ENCODE peak calls at places on chromosomes 4 and X, in six cellular contexts. Z, F, R, L, V and J are unnamed samples.

GRCh38 chrX:11687157-11687556 is 21.4 kb upstream of the ARHGAP6 start:
- DNase-seq in Z (no peak), F (no peak), R (no peak), L (no peak), V (no peak), J (no peak)

GRCh38 chr4:145840162-145840768 is 98.4 kb downstream of the ZNF827 start:
- DNase-seq in Z (peak; percentile 53), F (peak; percentile 7), R (no peak), L (no peak), V (peak; percentile 53), J (no peak)

GRCh38 chrX:40172169-40172979 is 74.6 kb upstream of the BCOR start:
- DNase-seq in Z (peak; percentile 65), F (peak; percentile 68), R (no peak), L (no peak), V (no peak), J (no peak)

GRCh38 chrX:69120476-69120875 is 44.8 kb downstream of the PJA1 start:
- DNase-seq in Z (no peak), F (no peak), R (no peak), L (no peak), V (no peak), J (no peak)

GRCh38 chrX:70481871-70482270 is 37.2 kb downstream of the DLG3 start:
- DNase-seq in Z (no peak), F (no peak), R (no peak), L (no peak), V (no peak), J (no peak)

GRCh38 chrX:13863326-13863725 is 46.4 kb upstream of the GPM6B start:
- DNase-seq in Z (peak; percentile 32), F (no peak), R (no peak), L (no peak), V (no peak), J (no peak)

GRCh38 chr4:155604718-155605601 is 61.7 kb upstream of the GUCY1A1 start:
- DNase-seq in Z (peak; percentile 96), F (no peak), R (no peak), L (peak; percentile 25), V (no peak), J (no peak)

GRCh38 chr4:97984545-97985131 is 158.6 kb downstream of the STPG2 start:
- DNase-seq in Z (no peak), F (no peak), R (no peak), L (no peak), V (peak; percentile 13), J (no peak)

GRCh38 chrX:85815203-85815751 is 232.1 kb downstream of the CHM start:
- DNase-seq in Z (no peak), F (no peak), R (no peak), L (no peak), V (no peak), J (no peak)

GRCh38 chr4:145035494-145036136 is 62.4 kb downstream of the ANAPC10 start:
- DNase-seq in Z (no peak), F (no peak), R (no peak), L (no peak), V (no peak), J (no peak)

GRCh38 chr4:1058198-1058996 is 47.0 kb downstream of the FGFRL1 start:
- DNase-seq in Z (no peak), F (peak; percentile 62), R (no peak), L (no peak), V (no peak), J (no peak)

GRCh38 chr4:25816591-25817058 is 46.2 kb downstream of the SEL1L3 start:
- DNase-seq in Z (no peak), F (no peak), R (no peak), L (no peak), V (no peak), J (no peak)

GRCh38 chr4:87961993-87962791 is 13.3 kb upstream of the SPP1 start:
- DNase-seq in Z (peak; percentile 75), F (no peak), R (no peak), L (no peak), V (peak; percentile 49), J (no peak)

GRCh38 chr4:42280327-42281095 is 116.8 kb upstream of the SHISA3 start:
- DNase-seq in Z (no peak), F (peak; percentile 22), R (no peak), L (no peak), V (peak; percentile 23), J (peak; percentile 9)

GRCh38 chrX:45722471-45722870 is 521.8 kb upstream of the DIPK2B start:
- DNase-seq in Z (peak; percentile 65), F (no peak), R (no peak), L (no peak), V (no peak), J (no peak)

GRCh38 chr4:182808673-182809416 is 108.3 kb downstream of the DCTD start:
- DNase-seq in Z (peak; percentile 23), F (no peak), R (no peak), L (no peak), V (no peak), J (no peak)

GRCh38 chr4:158728256-158728655 is 5.1 kb upstream of the PPID start:
- DNase-seq in Z (no peak), F (no peak), R (no peak), L (no peak), V (no peak), J (no peak)

GRCh38 chr4:110751991-110752390 is 129.1 kb upstream of the PITX2 start:
- DNase-seq in Z (no peak), F (no peak), R (no peak), L (no peak), V (no peak), J (no peak)

GRCh38 chrX:54178100-54178940 is 4.7 kb downstream of the FAM120C start:
- DNase-seq in Z (peak; percentile 80), F (no peak), R (peak; percentile 53), L (no peak), V (peak; percentile 24), J (no peak)

GRCh38 chr4:338759-339097 is 1.1 kb downstream of the ZNF141 start:
- DNase-seq in Z (no peak), F (no peak), R (no peak), L (no peak), V (no peak), J (peak; percentile 2)

GRCh38 chrX:135931644-135932487 is 38.4 kb downstream of the SAGE1 start:
- DNase-seq in Z (peak; percentile 20), F (peak; percentile 53), R (no peak), L (no peak), V (peak; percentile 42), J (peak; percentile 52)

GRCh38 chr4:113504422-113504821 is 257.1 kb downstream of the CAMK2D start:
- DNase-seq in Z (no peak), F (no peak), R (no peak), L (no peak), V (no peak), J (no peak)

GRCh38 chr4:113502476-113502875 is 259.1 kb downstream of the CAMK2D start:
- DNase-seq in Z (peak; percentile 13), F (no peak), R (no peak), L (no peak), V (no peak), J (no peak)

GRCh38 chr4:113503691-113504090 is 257.8 kb downstream of the CAMK2D start:
- DNase-seq in Z (no peak), F (no peak), R (no peak), L (no peak), V (no peak), J (no peak)

GRCh38 chr4:113502883-113503282 is 258.7 kb downstream of the CAMK2D start:
- DNase-seq in Z (no peak), F (no peak), R (no peak), L (no peak), V (no peak), J (no peak)

DNA sequence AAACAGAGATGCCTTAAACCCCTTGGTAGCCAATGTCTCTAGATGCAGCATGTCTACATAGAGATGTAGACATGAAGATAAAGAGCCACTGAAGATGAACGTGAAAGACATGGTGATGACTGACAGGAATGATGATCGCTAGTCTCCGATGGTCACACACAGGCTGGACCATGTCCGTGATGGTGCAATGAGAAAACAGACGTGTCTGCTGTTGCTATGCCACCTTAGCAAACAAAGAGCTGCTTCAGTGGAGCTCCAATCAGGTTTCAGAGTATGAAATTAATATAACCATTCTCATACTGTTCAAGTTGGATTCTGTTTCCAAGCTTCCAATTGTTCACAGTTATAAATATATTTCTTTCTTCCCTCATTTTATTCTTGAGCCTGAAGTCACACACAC is 256.5 kb downstream of the CAMK2D start:
- DNase-seq in Z (no peak), F (no peak), R (no peak), L (no peak), V (no peak), J (no peak)
- TF ChIP-seq CTCF in Z (no peak), F (no peak), R (no peak), L (no peak), V (no peak), J (no peak)

DNA sequence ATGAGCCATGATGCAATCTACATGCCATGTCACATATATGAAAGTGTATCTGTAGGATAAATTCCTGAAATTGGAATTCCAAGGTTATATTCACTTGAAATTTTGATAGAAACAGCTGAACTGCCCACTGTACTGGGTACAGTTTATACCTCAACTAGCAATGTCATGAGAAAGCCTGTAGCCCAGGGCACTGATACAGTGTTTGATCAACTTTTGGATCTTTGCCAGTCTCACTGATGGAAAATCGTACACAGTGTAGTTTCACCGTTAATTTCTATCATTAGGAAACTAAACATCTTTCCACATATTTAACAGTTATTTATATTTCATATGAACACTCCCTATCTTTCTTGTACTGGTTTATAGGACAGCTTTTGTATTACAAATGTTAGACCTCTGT is 34.2 kb downstream of the TAPT1 start:
- DNase-seq in Z (no peak), F (no peak), R (no peak), L (no peak), V (no peak), J (no peak)
- TF ChIP-seq CTCF in Z (no peak), F (no peak), R (no peak), L (no peak), V (no peak), J (no peak)

GRCh38 chrX:8034058-8034457 is 106.8 kb upstream of the PNPLA4 start:
- DNase-seq in Z (no peak), F (no peak), R (no peak), L (no peak), V (no peak), J (no peak)

GRCh38 chrX:8033175-8033574 is 106.0 kb upstream of the PNPLA4 start:
- DNase-seq in Z (no peak), F (no peak), R (no peak), L (no peak), V (no peak), J (no peak)

GRCh38 chrX:8036914-8037313 is 109.7 kb upstream of the PNPLA4 start:
- DNase-seq in Z (no peak), F (no peak), R (no peak), L (no peak), V (no peak), J (no peak)

GRCh38 chrX:8042304-8042703 is 115.1 kb upstream of the PNPLA4 start:
- DNase-seq in Z (no peak), F (no peak), R (no peak), L (no peak), V (peak; percentile 4), J (no peak)

GRCh38 chrX:8037593-8038348 is 110.6 kb upstream of the PNPLA4 start:
- DNase-seq in Z (no peak), F (no peak), R (no peak), L (no peak), V (no peak), J (no peak)
- TF ChIP-seq CTCF in Z (no peak), F (no peak), R (no peak), L (no peak), V (no peak), J (no peak)

DNA sequence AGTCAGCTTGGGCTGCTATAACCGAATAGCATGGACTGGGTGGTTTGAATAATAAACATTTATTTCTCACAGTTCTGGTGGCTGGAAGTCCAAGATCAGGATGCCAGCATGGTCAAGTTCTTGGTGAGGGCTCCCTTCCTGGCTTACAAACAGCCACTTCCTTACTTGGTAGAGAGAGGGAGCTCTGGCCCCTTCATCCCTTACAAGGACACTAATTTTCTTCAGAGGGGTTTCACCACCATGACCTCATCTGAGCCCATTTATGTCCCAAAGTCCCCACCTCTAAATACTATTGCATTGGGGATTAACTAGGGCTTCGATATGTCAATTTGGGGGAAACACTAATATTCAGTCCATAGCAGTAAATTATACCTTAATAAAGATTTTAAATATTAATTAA is 61.8 kb downstream of the CLNK start:
- DNase-seq in Z (no peak), F (peak; percentile 10), R (no peak), L (no peak), V (peak; percentile 2), J (no peak)
- TF ChIP-seq CTCF in Z (peak; percentile 54), F (no peak), R (no peak), L (no peak), V (no peak), J (peak; percentile 28)